ENCODE peak calls at places on chromosomes 1 and 21, in seven cellular contexts. Y is activated T-cell treated with anti-CD3 and anti-CD28 coated beads for 24 hours; X is breast epithelium; I is brain microvascular endothelial cell; S is naive thymus-derived CD8-positive, alpha-beta T cell; T is esophagus squamous epithelium; N is activated CD4-positive, CD25-positive, alpha-beta regulatory T cell treated with anti-CD3 and anti-CD28 coated beads, Interleukin-2, amount 50 U/mL, for 16 hours. A is an unnamed sample.

GRCh38 chr1:205700865-205701401 is 20.6 kb upstream of the SLC45A3 start:
- DNase-seq in Y (no peak), X (no peak), I (no peak), S (no peak), T (no peak), N (no peak), A (peak)

GRCh38 chr21:44713846-44714245 is 2.5 kb upstream of the TSPEAR start:
- DNase-seq in Y (no peak), X (no peak), I (no peak), S (no peak), T (no peak), N (no peak), A (no peak)

GRCh38 chr1:86846166-86846647 is 67.7 kb downstream of the SELENOF start:
- DNase-seq in Y (no peak), X (no peak), I (peak), S (no peak), T (no peak), N (no peak), A (no peak)

GRCh38 chr1:234776875-234777849 is 167.2 kb upstream of the IRF2BP2 start:
- DNase-seq in Y (no peak), X (no peak), I (no peak), S (no peak), T (no peak), N (no peak), A (peak)

GRCh38 chr21:45591619-45592207 is 49.5 kb upstream of the SLC19A1 start:
- DNase-seq in Y (no peak), X (no peak), I (no peak), S (no peak), T (no peak), N (no peak), A (peak)

GRCh38 chr1:1778827-1779675 is 781 bp upstream of the NADK start:
- DNase-seq in Y (peak), X (peak), I (no peak), S (peak), T (peak), N (peak), A (peak)

GRCh38 chr1:212161231-212161781 is 123.9 kb upstream of the PPP2R5A start:
- DNase-seq in Y (no peak), X (no peak), I (peak), S (no peak), T (no peak), N (no peak), A (no peak)

GRCh38 chr1:182910143-182910542 is 42.8 kb downstream of the SHCBP1L start:
- DNase-seq in Y (no peak), X (no peak), I (no peak), S (no peak), T (no peak), N (no peak), A (no peak)

A was measured in pancreas.